ENCODE peak calls at places on chromosomes 12 and 14, in eight cellular contexts. One of them, this sample, is unnamed.
A peak's percentile ranks its signal among the peaks of the same experiment; 100 is the strongest.

GRCh38 chr14:87066221-87066817 is 926.7 kb downstream of the GALC start:
- DNase-seq in HepG2: peak; percentile 3
- DNase-seq in SK-N-SH: no peak
- DNase-seq in GM12878: no peak
- DNase-seq in H1: no peak
- DNase-seq in endothelial cell of umbilical vein: no peak
- DNase-seq in HCT116: no peak
- DNase-seq in K562: no peak
- DNase-seq in this sample: no peak

GRCh38 chr12:115450017-115450416 is 766.0 kb upstream of the TBX3 start:
- DNase-seq in H1: no peak
- DNase-seq in endothelial cell of umbilical vein: no peak
- DNase-seq in HepG2: no peak
- DNase-seq in HCT116: no peak
- DNase-seq in GM12878: no peak
- DNase-seq in K562: no peak
- DNase-seq in SK-N-SH: no peak
- DNase-seq in this sample: no peak

GRCh38 chr14:80491131-80491530 is 279.8 kb upstream of the DIO2 start:
- DNase-seq in HepG2: peak; percentile 20
- DNase-seq in endothelial cell of umbilical vein: peak; percentile 5
- DNase-seq in HCT116: no peak
- DNase-seq in SK-N-SH: no peak
- DNase-seq in H1: no peak
- DNase-seq in GM12878: peak; percentile 23
- DNase-seq in K562: no peak
- DNase-seq in this sample: no peak

GRCh38 chr12:81758421-81759214 is 532 bp downstream of the PPFIA2 start:
- DNase-seq in SK-N-SH: peak; percentile 75
- DNase-seq in H1: peak; percentile 79
- DNase-seq in endothelial cell of umbilical vein: no peak
- DNase-seq in HCT116: no peak
- DNase-seq in K562: no peak
- DNase-seq in GM12878: no peak
- DNase-seq in HepG2: no peak
- DNase-seq in this sample: peak; percentile 14

GRCh38 chr12:72570601-72571000 is 298.4 kb downstream of the TRHDE start:
- DNase-seq in H1: peak; percentile 63
- DNase-seq in GM12878: no peak
- DNase-seq in K562: no peak
- DNase-seq in endothelial cell of umbilical vein: no peak
- DNase-seq in SK-N-SH: peak; percentile 4
- DNase-seq in HCT116: peak; percentile 3
- DNase-seq in HepG2: peak; percentile 30
- DNase-seq in this sample: no peak

GRCh38 chr12:68612245-68612644 is 1.5 kb downstream of the RAP1B start:
- DNase-seq in HCT116: no peak
- DNase-seq in GM12878: no peak
- DNase-seq in K562: peak; percentile 58
- DNase-seq in H1: no peak
- DNase-seq in HepG2: no peak
- DNase-seq in endothelial cell of umbilical vein: peak; percentile 55
- DNase-seq in SK-N-SH: no peak
- DNase-seq in this sample: no peak

GRCh38 chr12:122116707-122117535 is 38.4 kb downstream of the MLXIP start:
- DNase-seq in HCT116: no peak
- DNase-seq in HepG2: no peak
- DNase-seq in endothelial cell of umbilical vein: no peak
- DNase-seq in H1: no peak
- DNase-seq in SK-N-SH: no peak
- DNase-seq in GM12878: no peak
- DNase-seq in K562: no peak
- DNase-seq in this sample: no peak

GRCh38 chr12:131106542-131106941 is 152.8 kb downstream of the ADGRD1 start:
- DNase-seq in endothelial cell of umbilical vein: no peak
- DNase-seq in SK-N-SH: no peak
- DNase-seq in HepG2: no peak
- DNase-seq in HCT116: no peak
- DNase-seq in H1: no peak
- DNase-seq in GM12878: no peak
- DNase-seq in K562: no peak
- DNase-seq in this sample: no peak

GRCh38 chr12:32423598-32423997 is 24.2 kb downstream of the FGD4 start:
- DNase-seq in HepG2: no peak
- DNase-seq in K562: no peak
- DNase-seq in SK-N-SH: no peak
- DNase-seq in HCT116: no peak
- DNase-seq in GM12878: no peak
- DNase-seq in H1: no peak
- DNase-seq in endothelial cell of umbilical vein: no peak
- DNase-seq in this sample: peak; percentile 47

GRCh38 chr12:124953689-124954405 is 35.1 kb downstream of the DHX37 start:
- DNase-seq in H1: no peak
- DNase-seq in GM12878: no peak
- DNase-seq in K562: no peak
- DNase-seq in endothelial cell of umbilical vein: no peak
- DNase-seq in HepG2: no peak
- DNase-seq in HCT116: no peak
- DNase-seq in SK-N-SH: peak; percentile 21
- DNase-seq in this sample: no peak

GRCh38 chr14:105050551-105050897 is 14.7 kb downstream of the GPR132 start:
- DNase-seq in endothelial cell of umbilical vein: no peak
- DNase-seq in K562: peak; percentile 35
- DNase-seq in GM12878: no peak
- DNase-seq in H1: no peak
- DNase-seq in SK-N-SH: peak; percentile 67
- DNase-seq in HCT116: peak; percentile 16
- DNase-seq in HepG2: peak; percentile 30
- DNase-seq in this sample: no peak
- H3K9ac ChIP-seq in endothelial cell of umbilical vein: no peak overlapping the region
- H3K9ac ChIP-seq in K562: no peak overlapping the region
- H3K9ac ChIP-seq in GM12878: no peak overlapping the region
- H3K9ac ChIP-seq in H1: no peak overlapping the region
- H3K9ac ChIP-seq in SK-N-SH: no peak overlapping the region
- H3K9ac ChIP-seq in HCT116: no peak overlapping the region
- H3K9ac ChIP-seq in HepG2: no peak overlapping the region
- H3K9ac ChIP-seq in this sample: no peak overlapping the region

GRCh38 chr14:105413542-105413886 is 6.1 kb upstream of the MTA1 start:
- DNase-seq in HCT116: no peak
- DNase-seq in GM12878: no peak
- DNase-seq in SK-N-SH: no peak
- DNase-seq in endothelial cell of umbilical vein: no peak
- DNase-seq in H1: no peak
- DNase-seq in K562: no peak
- DNase-seq in HepG2: no peak
- DNase-seq in this sample: no peak

GRCh38 chr14:105415481-105416428 is 3.9 kb upstream of the MTA1 start:
- DNase-seq in HCT116: no peak
- DNase-seq in endothelial cell of umbilical vein: no peak
- DNase-seq in K562: no peak
- DNase-seq in HepG2: no peak
- DNase-seq in H1: no peak
- DNase-seq in SK-N-SH: no peak
- DNase-seq in GM12878: no peak
- DNase-seq in this sample: no peak

GRCh38 chr14:105416671-105417070 is 3.0 kb upstream of the MTA1 start:
- DNase-seq in SK-N-SH: no peak
- DNase-seq in HCT116: no peak
- DNase-seq in GM12878: no peak
- DNase-seq in H1: no peak
- DNase-seq in endothelial cell of umbilical vein: no peak
- DNase-seq in HepG2: no peak
- DNase-seq in K562: no peak
- DNase-seq in this sample: no peak

GRCh38 chr14:105412768-105413541 is 6.7 kb upstream of the MTA1 start:
- DNase-seq in SK-N-SH: no peak
- DNase-seq in HCT116: no peak
- DNase-seq in GM12878: no peak
- DNase-seq in endothelial cell of umbilical vein: no peak
- DNase-seq in H1: no peak
- DNase-seq in HepG2: no peak
- DNase-seq in K562: no peak
- DNase-seq in this sample: no peak

GRCh38 chr14:105414456-105415371 is 4.9 kb upstream of the MTA1 start:
- DNase-seq in K562: peak; percentile 80
- DNase-seq in SK-N-SH: peak; percentile 94
- DNase-seq in endothelial cell of umbilical vein: peak; percentile 72
- DNase-seq in H1: peak; percentile 85
- DNase-seq in HepG2: peak; percentile 22
- DNase-seq in HCT116: no peak
- DNase-seq in GM12878: no peak
- DNase-seq in this sample: no peak
- TF ChIP-seq POLR2AphosphoS5 in K562: no peak
- TF ChIP-seq POLR2AphosphoS5 in SK-N-SH: peak; percentile 31
- TF ChIP-seq POLR2AphosphoS5 in endothelial cell of umbilical vein: peak; percentile 55
- TF ChIP-seq POLR2AphosphoS5 in H1: no peak
- TF ChIP-seq POLR2AphosphoS5 in HepG2: no peak
- TF ChIP-seq POLR2AphosphoS5 in HCT116: no peak
- TF ChIP-seq POLR2AphosphoS5 in GM12878: no peak
- TF ChIP-seq POLR2AphosphoS5 in this sample: no peak

DNA sequence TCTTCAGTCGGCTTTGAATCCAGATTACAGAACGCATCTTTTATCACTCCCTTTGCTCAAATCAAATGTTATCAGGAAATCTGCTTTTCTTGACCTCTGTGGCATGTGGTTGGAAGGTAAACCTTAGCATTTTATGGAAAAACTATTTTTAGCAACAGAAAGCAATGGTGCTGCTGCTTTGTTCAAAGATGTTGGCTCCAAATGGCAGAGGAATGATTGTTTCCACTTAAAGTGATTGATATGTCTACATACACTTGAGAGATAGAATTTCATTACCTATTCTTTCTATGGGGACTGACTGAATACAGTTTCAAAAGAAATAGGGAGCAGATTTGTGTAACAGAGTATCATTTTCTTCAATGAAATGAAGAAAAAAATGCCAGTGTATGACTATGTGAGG is 761.2 kb downstream of the NOVA1 start:
- DNase-seq in GM12878: no peak
- DNase-seq in K562: no peak
- DNase-seq in H1: no peak
- DNase-seq in SK-N-SH: no peak
- DNase-seq in HCT116: no peak
- DNase-seq in endothelial cell of umbilical vein: no peak
- DNase-seq in HepG2: no peak
- DNase-seq in this sample: no peak
- H3K9ac ChIP-seq in GM12878: no peak overlapping the region
- H3K9ac ChIP-seq in K562: no peak overlapping the region
- H3K9ac ChIP-seq in H1: no peak overlapping the region
- H3K9ac ChIP-seq in SK-N-SH: no peak overlapping the region
- H3K9ac ChIP-seq in HCT116: no peak overlapping the region
- H3K9ac ChIP-seq in endothelial cell of umbilical vein: no peak overlapping the region
- H3K9ac ChIP-seq in HepG2: no peak overlapping the region
- H3K9ac ChIP-seq in this sample: no peak overlapping the region

GRCh38 chr14:93017341-93017797 is 94.4 kb downstream of the CHGA start:
- DNase-seq in HCT116: no peak
- DNase-seq in SK-N-SH: no peak
- DNase-seq in endothelial cell of umbilical vein: no peak
- DNase-seq in HepG2: no peak
- DNase-seq in H1: no peak
- DNase-seq in K562: no peak
- DNase-seq in GM12878: no peak
- DNase-seq in this sample: no peak
- TF ChIP-seq POLR2AphosphoS5 in HCT116: no peak
- TF ChIP-seq POLR2AphosphoS5 in SK-N-SH: no peak
- TF ChIP-seq POLR2AphosphoS5 in endothelial cell of umbilical vein: no peak
- TF ChIP-seq POLR2AphosphoS5 in HepG2: no peak
- TF ChIP-seq POLR2AphosphoS5 in H1: no peak
- TF ChIP-seq POLR2AphosphoS5 in K562: no peak
- TF ChIP-seq POLR2AphosphoS5 in GM12878: no peak
- TF ChIP-seq POLR2AphosphoS5 in this sample: no peak

GRCh38 chr12:39752482-39753147 is 133.0 kb upstream of the ABCD2 start:
- DNase-seq in GM12878: no peak
- DNase-seq in SK-N-SH: no peak
- DNase-seq in endothelial cell of umbilical vein: no peak
- DNase-seq in K562: no peak
- DNase-seq in H1: no peak
- DNase-seq in HCT116: no peak
- DNase-seq in HepG2: no peak
- DNase-seq in this sample: no peak

GRCh38 chr12:39755475-39755874 is 135.9 kb upstream of the ABCD2 start:
- DNase-seq in K562: no peak
- DNase-seq in HCT116: no peak
- DNase-seq in HepG2: no peak
- DNase-seq in SK-N-SH: no peak
- DNase-seq in GM12878: no peak
- DNase-seq in endothelial cell of umbilical vein: no peak
- DNase-seq in H1: no peak
- DNase-seq in this sample: no peak
- H3K9ac ChIP-seq in K562: no peak overlapping the region
- H3K9ac ChIP-seq in HCT116: no peak overlapping the region
- H3K9ac ChIP-seq in HepG2: no peak overlapping the region
- H3K9ac ChIP-seq in SK-N-SH: no peak overlapping the region
- H3K9ac ChIP-seq in GM12878: no peak overlapping the region
- H3K9ac ChIP-seq in endothelial cell of umbilical vein: no peak overlapping the region
- H3K9ac ChIP-seq in H1: no peak overlapping the region
- H3K9ac ChIP-seq in this sample: no peak overlapping the region

DNA sequence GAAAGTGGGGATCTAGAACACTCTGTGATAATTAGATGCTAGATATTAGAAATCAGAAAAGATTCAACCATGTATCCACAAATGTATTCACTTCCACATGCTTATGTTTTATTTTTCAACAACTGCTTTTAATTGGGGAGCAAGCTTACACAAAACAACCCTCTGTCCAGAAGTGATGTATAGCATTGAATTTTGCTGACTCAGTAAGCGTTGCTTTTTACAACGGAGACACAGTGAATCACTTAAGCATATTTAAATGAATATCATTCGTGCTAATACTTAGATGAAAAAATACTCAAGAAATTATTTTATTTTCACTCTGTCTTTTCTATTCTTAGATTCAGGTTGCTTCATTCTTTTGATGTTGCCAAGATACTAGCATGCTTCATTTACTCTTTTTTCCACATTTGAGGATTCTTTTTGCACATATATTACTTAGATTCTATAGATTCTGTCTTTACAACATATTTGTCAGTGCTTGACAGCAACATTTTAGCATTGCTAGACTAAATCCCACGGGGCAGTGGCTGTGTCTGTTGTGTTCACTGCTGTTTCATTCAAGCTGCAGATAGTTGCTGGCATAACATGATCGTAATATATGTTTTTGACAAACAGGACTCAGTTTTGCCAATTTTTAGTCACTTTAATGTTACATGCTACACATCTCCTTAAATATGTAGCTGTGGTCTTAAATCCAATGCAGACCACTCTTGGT is 1714.4 kb upstream of the SEL1L start:
- DNase-seq in HepG2: no peak
- DNase-seq in K562: no peak
- DNase-seq in endothelial cell of umbilical vein: no peak
- DNase-seq in H1: no peak
- DNase-seq in GM12878: no peak
- DNase-seq in SK-N-SH: no peak
- DNase-seq in HCT116: no peak
- DNase-seq in this sample: no peak
- TF ChIP-seq POLR2AphosphoS5 in HepG2: no peak
- TF ChIP-seq POLR2AphosphoS5 in K562: no peak
- TF ChIP-seq POLR2AphosphoS5 in endothelial cell of umbilical vein: no peak
- TF ChIP-seq POLR2AphosphoS5 in H1: no peak
- TF ChIP-seq POLR2AphosphoS5 in GM12878: no peak
- TF ChIP-seq POLR2AphosphoS5 in SK-N-SH: no peak
- TF ChIP-seq POLR2AphosphoS5 in HCT116: no peak
- TF ChIP-seq POLR2AphosphoS5 in this sample: no peak